ENCODE peak calls at places on chromosomes 4 and X, in ten cellular contexts. One of them, this sample, is unnamed.

GRCh38 chr4:4775493-4776004 is 83.9 kb upstream of the MSX1 start:
- DNase-seq in T-helper 2 cell: no peak
- DNase-seq in Right ventricle myocardium superior: peak
- DNase-seq in IMR-90: no peak
- DNase-seq in stimulated activated CD8-positive, alpha-beta memory T cell treated with anti-CD3 and anti-CD28 coated beads, Interleukin-4, amount 100 ng/mL, for 24 hours: no peak
- DNase-seq in iPS-NIHi11: no peak
- DNase-seq in left colon: no peak
- DNase-seq in brain microvascular endothelial cell: no peak
- DNase-seq in NCI-H748 treated with DMSO at 0.1 percent for 48 hours: no peak
- DNase-seq in A673: no peak
- DNase-seq in this sample: no peak

GRCh38 chrX:68995780-68996551 is 167.1 kb downstream of the EFNB1 start:
- DNase-seq in A673: no peak
- DNase-seq in iPS-NIHi11: no peak
- DNase-seq in stimulated activated CD8-positive, alpha-beta memory T cell treated with anti-CD3 and anti-CD28 coated beads, Interleukin-4, amount 100 ng/mL, for 24 hours: no peak
- DNase-seq in brain microvascular endothelial cell: peak
- DNase-seq in left colon: peak
- DNase-seq in NCI-H748 treated with DMSO at 0.1 percent for 48 hours: no peak
- DNase-seq in Right ventricle myocardium superior: peak
- DNase-seq in T-helper 2 cell: no peak
- DNase-seq in IMR-90: peak
- DNase-seq in this sample: no peak

GRCh38 chr4:6963139-6963611 is 53.5 kb downstream of the TBC1D14 start:
- DNase-seq in IMR-90: peak
- DNase-seq in left colon: no peak
- DNase-seq in A673: no peak
- DNase-seq in NCI-H748 treated with DMSO at 0.1 percent for 48 hours: no peak
- DNase-seq in brain microvascular endothelial cell: peak
- DNase-seq in stimulated activated CD8-positive, alpha-beta memory T cell treated with anti-CD3 and anti-CD28 coated beads, Interleukin-4, amount 100 ng/mL, for 24 hours: no peak
- DNase-seq in iPS-NIHi11: no peak
- DNase-seq in Right ventricle myocardium superior: no peak
- DNase-seq in T-helper 2 cell: no peak
- DNase-seq in this sample: no peak

GRCh38 chr4:105923507-105924238 is 28.4 kb downstream of the NPNT start:
- DNase-seq in iPS-NIHi11: no peak
- DNase-seq in A673: no peak
- DNase-seq in Right ventricle myocardium superior: no peak
- DNase-seq in NCI-H748 treated with DMSO at 0.1 percent for 48 hours: no peak
- DNase-seq in T-helper 2 cell: no peak
- DNase-seq in IMR-90: no peak
- DNase-seq in brain microvascular endothelial cell: peak
- DNase-seq in stimulated activated CD8-positive, alpha-beta memory T cell treated with anti-CD3 and anti-CD28 coated beads, Interleukin-4, amount 100 ng/mL, for 24 hours: no peak
- DNase-seq in left colon: no peak
- DNase-seq in this sample: no peak

GRCh38 chr4:165563851-165564250 is 185.0 kb downstream of the CPE start:
- DNase-seq in Right ventricle myocardium superior: no peak
- DNase-seq in IMR-90: no peak
- DNase-seq in iPS-NIHi11: no peak
- DNase-seq in stimulated activated CD8-positive, alpha-beta memory T cell treated with anti-CD3 and anti-CD28 coated beads, Interleukin-4, amount 100 ng/mL, for 24 hours: no peak
- DNase-seq in NCI-H748 treated with DMSO at 0.1 percent for 48 hours: no peak
- DNase-seq in left colon: no peak
- DNase-seq in A673: no peak
- DNase-seq in T-helper 2 cell: no peak
- DNase-seq in brain microvascular endothelial cell: no peak
- DNase-seq in this sample: no peak

GRCh38 chr4:102466298-102466697 is 34.9 kb upstream of the NFKB1 start:
- DNase-seq in brain microvascular endothelial cell: peak
- DNase-seq in stimulated activated CD8-positive, alpha-beta memory T cell treated with anti-CD3 and anti-CD28 coated beads, Interleukin-4, amount 100 ng/mL, for 24 hours: no peak
- DNase-seq in T-helper 2 cell: peak
- DNase-seq in A673: peak
- DNase-seq in NCI-H748 treated with DMSO at 0.1 percent for 48 hours: no peak
- DNase-seq in Right ventricle myocardium superior: no peak
- DNase-seq in IMR-90: peak
- DNase-seq in iPS-NIHi11: no peak
- DNase-seq in left colon: no peak
- DNase-seq in this sample: no peak

GRCh38 chrX:13167444-13168207 is 123.2 kb upstream of the FAM9C start:
- DNase-seq in T-helper 2 cell: peak
- DNase-seq in A673: peak
- DNase-seq in Right ventricle myocardium superior: no peak
- DNase-seq in left colon: no peak
- DNase-seq in NCI-H748 treated with DMSO at 0.1 percent for 48 hours: no peak
- DNase-seq in stimulated activated CD8-positive, alpha-beta memory T cell treated with anti-CD3 and anti-CD28 coated beads, Interleukin-4, amount 100 ng/mL, for 24 hours: no peak
- DNase-seq in brain microvascular endothelial cell: no peak
- DNase-seq in iPS-NIHi11: no peak
- DNase-seq in IMR-90: peak
- DNase-seq in this sample: no peak

GRCh38 chr4:138235419-138235952 is 6.7 kb downstream of the SLC7A11 start:
- DNase-seq in T-helper 2 cell: peak
- DNase-seq in stimulated activated CD8-positive, alpha-beta memory T cell treated with anti-CD3 and anti-CD28 coated beads, Interleukin-4, amount 100 ng/mL, for 24 hours: no peak
- DNase-seq in NCI-H748 treated with DMSO at 0.1 percent for 48 hours: no peak
- DNase-seq in brain microvascular endothelial cell: peak
- DNase-seq in iPS-NIHi11: no peak
- DNase-seq in A673: peak
- DNase-seq in Right ventricle myocardium superior: no peak
- DNase-seq in IMR-90: peak
- DNase-seq in left colon: no peak
- DNase-seq in this sample: no peak

GRCh38 chr4:931194-931959 is 739 bp downstream of the GAK start:
- DNase-seq in T-helper 2 cell: peak
- DNase-seq in NCI-H748 treated with DMSO at 0.1 percent for 48 hours: no peak
- DNase-seq in Right ventricle myocardium superior: no peak
- DNase-seq in A673: no peak
- DNase-seq in left colon: peak
- DNase-seq in brain microvascular endothelial cell: peak
- DNase-seq in iPS-NIHi11: no peak
- DNase-seq in stimulated activated CD8-positive, alpha-beta memory T cell treated with anti-CD3 and anti-CD28 coated beads, Interleukin-4, amount 100 ng/mL, for 24 hours: no peak
- DNase-seq in IMR-90: peak
- DNase-seq in this sample: no peak

GRCh38 chr4:19832388-19832787 is 419.3 kb upstream of the SLIT2 start:
- DNase-seq in brain microvascular endothelial cell: no peak
- DNase-seq in A673: no peak
- DNase-seq in Right ventricle myocardium superior: no peak
- DNase-seq in left colon: no peak
- DNase-seq in IMR-90: peak
- DNase-seq in NCI-H748 treated with DMSO at 0.1 percent for 48 hours: no peak
- DNase-seq in T-helper 2 cell: no peak
- DNase-seq in stimulated activated CD8-positive, alpha-beta memory T cell treated with anti-CD3 and anti-CD28 coated beads, Interleukin-4, amount 100 ng/mL, for 24 hours: no peak
- DNase-seq in iPS-NIHi11: no peak
- DNase-seq in this sample: no peak

GRCh38 chr4:22668301-22668700 is 24.4 kb upstream of the GBA3 start:
- DNase-seq in T-helper 2 cell: peak
- DNase-seq in NCI-H748 treated with DMSO at 0.1 percent for 48 hours: no peak
- DNase-seq in Right ventricle myocardium superior: no peak
- DNase-seq in IMR-90: peak
- DNase-seq in iPS-NIHi11: no peak
- DNase-seq in A673: no peak
- DNase-seq in brain microvascular endothelial cell: peak
- DNase-seq in stimulated activated CD8-positive, alpha-beta memory T cell treated with anti-CD3 and anti-CD28 coated beads, Interleukin-4, amount 100 ng/mL, for 24 hours: no peak
- DNase-seq in left colon: no peak
- DNase-seq in this sample: no peak

GRCh38 chr4:115514675-115515074 is 401.3 kb upstream of the NDST4 start:
- DNase-seq in IMR-90: no peak
- DNase-seq in stimulated activated CD8-positive, alpha-beta memory T cell treated with anti-CD3 and anti-CD28 coated beads, Interleukin-4, amount 100 ng/mL, for 24 hours: no peak
- DNase-seq in iPS-NIHi11: no peak
- DNase-seq in T-helper 2 cell: no peak
- DNase-seq in NCI-H748 treated with DMSO at 0.1 percent for 48 hours: no peak
- DNase-seq in Right ventricle myocardium superior: no peak
- DNase-seq in brain microvascular endothelial cell: no peak
- DNase-seq in A673: no peak
- DNase-seq in left colon: no peak
- DNase-seq in this sample: no peak

GRCh38 chr4:37827030-37827705 is 682 bp downstream of the PGM2 start:
- DNase-seq in T-helper 2 cell: no peak
- DNase-seq in Right ventricle myocardium superior: no peak
- DNase-seq in IMR-90: peak
- DNase-seq in iPS-NIHi11: peak
- DNase-seq in NCI-H748 treated with DMSO at 0.1 percent for 48 hours: no peak
- DNase-seq in stimulated activated CD8-positive, alpha-beta memory T cell treated with anti-CD3 and anti-CD28 coated beads, Interleukin-4, amount 100 ng/mL, for 24 hours: no peak
- DNase-seq in left colon: no peak
- DNase-seq in brain microvascular endothelial cell: peak
- DNase-seq in A673: no peak
- DNase-seq in this sample: no peak

GRCh38 chr4:78650106-78651021 is 98.8 kb downstream of the ANXA3 start:
- DNase-seq in Right ventricle myocardium superior: no peak
- DNase-seq in A673: no peak
- DNase-seq in IMR-90: peak
- DNase-seq in T-helper 2 cell: no peak
- DNase-seq in NCI-H748 treated with DMSO at 0.1 percent for 48 hours: no peak
- DNase-seq in brain microvascular endothelial cell: peak
- DNase-seq in stimulated activated CD8-positive, alpha-beta memory T cell treated with anti-CD3 and anti-CD28 coated beads, Interleukin-4, amount 100 ng/mL, for 24 hours: no peak
- DNase-seq in left colon: no peak
- DNase-seq in iPS-NIHi11: no peak
- DNase-seq in this sample: no peak

GRCh38 chr4:141711211-141711610 is 74.8 kb downstream of the IL15 start:
- DNase-seq in left colon: no peak
- DNase-seq in NCI-H748 treated with DMSO at 0.1 percent for 48 hours: no peak
- DNase-seq in iPS-NIHi11: no peak
- DNase-seq in T-helper 2 cell: no peak
- DNase-seq in IMR-90: peak
- DNase-seq in brain microvascular endothelial cell: peak
- DNase-seq in A673: peak
- DNase-seq in stimulated activated CD8-positive, alpha-beta memory T cell treated with anti-CD3 and anti-CD28 coated beads, Interleukin-4, amount 100 ng/mL, for 24 hours: no peak
- DNase-seq in Right ventricle myocardium superior: peak
- DNase-seq in this sample: no peak

GRCh38 chrX:10158279-10158939 is 1.6 kb downstream of the CLCN4 start:
- DNase-seq in Right ventricle myocardium superior: no peak
- DNase-seq in NCI-H748 treated with DMSO at 0.1 percent for 48 hours: peak
- DNase-seq in iPS-NIHi11: peak
- DNase-seq in stimulated activated CD8-positive, alpha-beta memory T cell treated with anti-CD3 and anti-CD28 coated beads, Interleukin-4, amount 100 ng/mL, for 24 hours: no peak
- DNase-seq in IMR-90: no peak
- DNase-seq in brain microvascular endothelial cell: no peak
- DNase-seq in T-helper 2 cell: peak
- DNase-seq in left colon: peak
- DNase-seq in A673: peak
- DNase-seq in this sample: no peak

GRCh38 chr4:89563431-89563830 is 255.8 kb upstream of the GPRIN3 start:
- DNase-seq in Right ventricle myocardium superior: no peak
- DNase-seq in IMR-90: no peak
- DNase-seq in left colon: no peak
- DNase-seq in T-helper 2 cell: peak
- DNase-seq in A673: no peak
- DNase-seq in stimulated activated CD8-positive, alpha-beta memory T cell treated with anti-CD3 and anti-CD28 coated beads, Interleukin-4, amount 100 ng/mL, for 24 hours: no peak
- DNase-seq in iPS-NIHi11: no peak
- DNase-seq in NCI-H748 treated with DMSO at 0.1 percent for 48 hours: no peak
- DNase-seq in brain microvascular endothelial cell: no peak
- DNase-seq in this sample: no peak

GRCh38 chrX:110442631-110443030 is 84.0 kb downstream of the RTL9 start:
- DNase-seq in T-helper 2 cell: peak
- DNase-seq in NCI-H748 treated with DMSO at 0.1 percent for 48 hours: peak
- DNase-seq in Right ventricle myocardium superior: no peak
- DNase-seq in stimulated activated CD8-positive, alpha-beta memory T cell treated with anti-CD3 and anti-CD28 coated beads, Interleukin-4, amount 100 ng/mL, for 24 hours: no peak
- DNase-seq in iPS-NIHi11: peak
- DNase-seq in IMR-90: peak
- DNase-seq in A673: peak
- DNase-seq in brain microvascular endothelial cell: peak
- DNase-seq in left colon: no peak
- DNase-seq in this sample: no peak